ENCODE peak calls at places on chromosomes 13 and 19, in six cellular contexts. M is psoas muscle; I is lower lobe of right lung; Y is CD8-positive, alpha-beta T cell; K is left ventricle myocardium inferior; F is tibial artery. S is an unnamed sample. For H3K27me3, the result is how much of the 10 kb centered on the place peaks cover.

GRCh38 chr19:8609210-8610040 is 1.1 kb downstream of the ADAMTS10 start:
- DNase-seq in M (peak), I (peak), Y (peak), K (peak), F (peak), S (peak)

GRCh38 chr13:64074989-64075474 is 2659.4 kb upstream of the PCDH20 start:
- DNase-seq in M (no peak), I (no peak), Y (no peak), K (no peak), F (no peak), S (no peak)

GRCh38 chr13:27536361-27537101 is 83.8 kb downstream of the LNX2 start:
- DNase-seq in M (no peak), I (peak), Y (no peak), K (no peak), F (no peak), S (no peak)

GRCh38 chr13:73816702-73817101 is 317.5 kb downstream of the KLF12 start:
- DNase-seq in M (no peak), I (no peak), Y (no peak), K (no peak), F (no peak), S (no peak)

GRCh38 chr13:60162096-60162495 is 1.6 kb downstream of the DIAPH3 start:
- DNase-seq in M (no peak), I (no peak), Y (no peak), K (no peak), F (no peak), S (no peak)

GRCh38 chr19:6226444-6227155 is 53.2 kb downstream of the MLLT1 start:
- DNase-seq in M (peak), I (peak), Y (no peak), K (no peak), F (no peak), S (no peak)

GRCh38 chr13:27977476-27978300 is 8.6 kb upstream of the CDX2 start:
- DNase-seq in M (no peak), I (no peak), Y (no peak), K (no peak), F (no peak), S (no peak)

GRCh38 chr13:75876371-75877050 is 240.4 kb downstream of the LMO7 start:
- DNase-seq in M (peak), I (no peak), Y (peak), K (peak), F (peak), S (peak)

GRCh38 chr13:104809483-104809882 is 1726.0 kb downstream of the EFNB2 start:
- DNase-seq in M (no peak), I (no peak), Y (no peak), K (no peak), F (no peak), S (no peak)

GRCh38 chr13:65971541-65971940 is 1258.6 kb downstream of the PCDH9 start:
- DNase-seq in M (no peak), I (no peak), Y (no peak), K (no peak), F (no peak), S (no peak)

GRCh38 chr13:48232420-48233096 is 448 bp upstream of the ITM2B start:
- DNase-seq in M (no peak), I (no peak), Y (no peak), K (no peak), F (peak), S (no peak)

GRCh38 chr13:98690348-98691041 is 62.0 kb downstream of the SLC15A1 start:
- DNase-seq in M (no peak), I (no peak), Y (no peak), K (no peak), F (no peak), S (no peak)

GRCh38 chr19:30853036-30853435 is 480.9 kb downstream of the ZNF536 start:
- DNase-seq in M (no peak), I (no peak), Y (no peak), K (no peak), F (no peak), S (no peak)

GRCh38 chr19:38667552-38668205 is 20.2 kb downstream of the ACTN4 start:
- DNase-seq in M (no peak), I (no peak), Y (no peak), K (no peak), F (no peak), S (no peak)
- TF ChIP-seq CTCF in M (no peak), I (no peak), Y (no peak), K (no peak), F (no peak), S (no peak)

GRCh38 chr19:50314724-50315700 is 14.2 kb downstream of the KCNC3 start:
- DNase-seq in M (no peak), I (no peak), Y (no peak), K (no peak), F (no peak), S (no peak)

GRCh38 chr19:50313812-50314536 is 15.2 kb downstream of the KCNC3 start:
- DNase-seq in M (no peak), I (no peak), Y (no peak), K (no peak), F (no peak), S (no peak)

GRCh38 chr19:50317115-50317514 is 12.1 kb downstream of the KCNC3 start:
- DNase-seq in M (no peak), I (no peak), Y (no peak), K (no peak), F (no peak), S (no peak)

GRCh38 chr19:50318438-50318837 is 10.7 kb downstream of the KCNC3 start:
- DNase-seq in M (no peak), I (no peak), Y (no peak), K (no peak), F (no peak), S (no peak)

DNA sequence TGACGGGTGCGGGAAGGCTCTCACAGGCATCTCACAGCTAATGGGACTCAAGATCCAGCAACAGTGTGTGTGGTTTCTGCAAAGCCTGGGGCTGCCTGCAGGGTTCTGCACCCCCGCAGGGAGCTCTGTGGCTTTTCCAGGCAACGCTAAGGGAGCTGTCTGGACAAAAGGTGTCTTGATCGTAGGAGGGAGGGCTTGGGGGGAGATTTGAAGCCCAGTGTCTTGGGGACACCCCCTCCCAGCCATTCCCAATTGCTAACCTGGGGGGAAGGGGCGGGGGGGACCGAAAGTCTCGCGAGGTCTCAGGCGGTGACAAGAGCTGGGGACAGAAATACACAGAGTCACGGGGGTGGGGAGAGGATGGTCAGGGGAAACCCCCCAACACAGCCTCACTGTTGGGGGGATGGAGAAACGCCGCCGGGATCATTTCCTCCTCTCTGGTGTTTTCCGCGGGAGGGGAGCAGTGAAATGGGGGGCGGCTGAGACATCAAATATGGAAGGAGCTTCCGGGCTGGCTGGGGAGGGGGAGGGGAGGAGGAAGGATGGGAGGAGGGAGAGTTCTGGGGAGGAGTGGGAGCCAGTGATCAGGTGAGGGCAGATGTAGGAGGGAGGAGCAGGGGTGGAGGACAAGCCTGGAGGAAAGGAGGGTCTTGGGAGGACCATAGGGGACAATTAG is 13.3 kb downstream of the KCNC3 start:
- DNase-seq in M (no peak), I (no peak), Y (no peak), K (no peak), F (no peak), S (no peak)
- H3K27me3 ChIP-seq in M (under half), I (under half), Y (under half), K (half or more), F (half or more), S (under half)

GRCh38 chr19:10998045-10998533 is 37.3 kb downstream of the SMARCA4 start:
- DNase-seq in M (peak), I (no peak), Y (no peak), K (no peak), F (peak), S (peak)
- H3K27ac ChIP-seq in M (no peak), I (no peak), Y (no peak), K (no peak), F (no peak), S (no peak)

DNA sequence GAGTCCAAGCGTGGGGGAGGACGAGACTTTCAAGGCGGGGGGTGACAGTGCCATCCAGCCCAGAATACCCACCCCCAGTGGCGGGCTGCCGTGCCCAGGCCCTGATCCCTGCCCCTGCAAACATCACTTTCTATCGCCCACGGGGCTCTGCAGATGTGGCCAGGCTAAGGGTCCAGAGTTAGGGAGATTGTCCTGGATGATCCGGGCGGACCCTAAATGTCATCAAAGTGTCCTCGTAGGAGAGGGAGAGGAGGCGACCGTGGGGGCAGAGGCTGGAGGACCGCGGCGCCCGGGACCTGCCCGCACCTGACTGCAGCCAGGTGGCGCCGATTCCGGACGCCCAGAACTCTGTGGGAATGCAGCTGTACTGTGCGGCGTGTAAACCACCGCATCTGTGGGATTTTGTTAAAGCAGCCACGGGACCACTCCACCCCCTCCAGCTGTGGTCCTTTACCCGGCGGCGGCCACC is 32.4 kb downstream of the GJA3 start:
- DNase-seq in M (no peak), I (no peak), Y (peak), K (no peak), F (no peak), S (peak)
- TF ChIP-seq CTCF in M (peak), I (peak), Y (no peak), K (peak), F (no peak), S (peak)

S was measured in right lobe of liver.